ENCODE peak calls at places on chromosomes 12 and 14, in four cellular contexts. M is heart left ventricle, W is GM20000, O is type B pancreatic cell. G is an unnamed sample.

GRCh38 chr14:98792171-98792570 is 479.8 kb downstream of the BCL11B start:
- DNase-seq in M (no peak), W (no peak), O (no peak), G (no peak)

GRCh38 chr12:68016136-68016535 is 26.9 kb downstream of the IFNG-AS1 start:
- DNase-seq in M (no peak), W (no peak), O (no peak), G (no peak)

GRCh38 chr14:93160353-93160801 is 24.3 kb downstream of the MOAP1 start:
- DNase-seq in M (no peak), W (no peak), O (no peak), G (no peak)

GRCh38 chr12:102429755-102430154 is 50.6 kb downstream of the IGF1 start:
- DNase-seq in M (no peak), W (no peak), O (no peak), G (no peak)

GRCh38 chr12:101686176-101686575 is 11.3 kb upstream of the CHPT1 start:
- DNase-seq in M (peak), W (no peak), O (no peak), G (no peak)

GRCh38 chr14:93838253-93838652 is 50.0 kb upstream of the PRIMA1 start:
- DNase-seq in M (no peak), W (no peak), O (no peak), G (no peak)

GRCh38 chr12:88207921-88208640 is 66.0 kb downstream of the TMTC3 start:
- DNase-seq in M (no peak), W (no peak), O (no peak), G (no peak)

GRCh38 chr12:89817501-89818226 is 109.0 kb upstream of the ATP2B1 start:
- DNase-seq in M (no peak), W (no peak), O (no peak), G (no peak)

GRCh38 chr12:109804820-109805761 is 28.1 kb downstream of the TRPV4 start:
- DNase-seq in M (peak), W (peak), O (peak), G (peak)

GRCh38 chr12:66087365-66087943 is 43.1 kb downstream of the LLPH start:
- DNase-seq in M (peak), W (peak), O (no peak), G (peak)

GRCh38 chr12:81086342-81086741 is 8.5 kb downstream of the ACSS3 start:
- DNase-seq in M (no peak), W (no peak), O (no peak), G (peak)

GRCh38 chr12:98424726-98425401 is 90.5 kb upstream of the TMPO start:
- DNase-seq in M (peak), W (peak), O (no peak), G (peak)

GRCh38 chr12:27566159-27566558 is 42.2 kb downstream of the PPFIBP1 start:
- DNase-seq in M (no peak), W (no peak), O (no peak), G (no peak)

GRCh38 chr12:49684310-49684854 is 22.8 kb downstream of the FMNL3 start:
- DNase-seq in M (no peak), W (no peak), O (no peak), G (no peak)

GRCh38 chr12:72836184-72836583 is 564.0 kb downstream of the TRHDE start:
- DNase-seq in M (no peak), W (no peak), O (no peak), G (no peak)

GRCh38 chr12:12562585-12563245 is at the start of gene DUSP16:
- DNase-seq in M (peak), W (peak), O (peak), G (peak)
- TF ChIP-seq CTCF in M (peak), W (no peak), O (peak), G (no peak)

GRCh38 chr14:67763158-67763822 is 53.1 kb downstream of the ZFYVE26 start:
- DNase-seq in M (no peak), W (no peak), O (no peak), G (no peak)

GRCh38 chr14:67766035-67766680 is 50.2 kb downstream of the ZFYVE26 start:
- DNase-seq in M (no peak), W (no peak), O (no peak), G (no peak)

GRCh38 chr14:67762051-67762450 is 54.3 kb downstream of the ZFYVE26 start:
- DNase-seq in M (no peak), W (no peak), O (no peak), G (no peak)

GRCh38 chr14:67765192-67765834 is 51.1 kb downstream of the ZFYVE26 start:
- DNase-seq in M (no peak), W (no peak), O (no peak), G (no peak)

GRCh38 chr14:67764496-67764895 is 51.9 kb downstream of the ZFYVE26 start:
- DNase-seq in M (no peak), W (no peak), O (no peak), G (no peak)
- TF ChIP-seq CTCF in M (no peak), W (no peak), O (no peak), G (no peak)

GRCh38 chr14:86654558-86655184 is 1124.7 kb downstream of the FLRT2 start:
- DNase-seq in M (no peak), W (no peak), O (no peak), G (peak)
- TF ChIP-seq CTCF in M (no peak), W (no peak), O (peak), G (peak)

DNA sequence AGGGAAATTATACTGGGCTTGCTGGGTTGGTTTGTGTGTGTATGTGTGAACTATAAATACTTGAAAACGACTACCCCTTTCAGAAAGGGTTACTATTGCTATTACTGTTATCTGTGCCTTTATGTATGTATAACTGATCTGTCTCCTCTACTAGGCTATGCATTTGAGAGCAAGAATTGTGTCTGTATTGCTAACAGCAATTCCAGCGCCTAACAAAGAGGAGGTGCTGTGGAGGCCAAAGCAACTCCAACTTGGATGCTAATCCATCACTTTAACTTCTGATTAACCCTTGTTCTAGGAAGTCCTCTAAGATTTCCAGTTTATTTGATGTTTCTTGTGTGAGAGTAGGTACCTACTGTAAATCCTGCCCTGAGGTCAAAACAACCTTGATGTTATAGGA is 313.9 kb downstream of the PCNX1 start:
- DNase-seq in M (no peak), W (no peak), O (no peak), G (no peak)
- TF ChIP-seq CTCF in M (no peak), W (no peak), O (peak), G (no peak)

DNA sequence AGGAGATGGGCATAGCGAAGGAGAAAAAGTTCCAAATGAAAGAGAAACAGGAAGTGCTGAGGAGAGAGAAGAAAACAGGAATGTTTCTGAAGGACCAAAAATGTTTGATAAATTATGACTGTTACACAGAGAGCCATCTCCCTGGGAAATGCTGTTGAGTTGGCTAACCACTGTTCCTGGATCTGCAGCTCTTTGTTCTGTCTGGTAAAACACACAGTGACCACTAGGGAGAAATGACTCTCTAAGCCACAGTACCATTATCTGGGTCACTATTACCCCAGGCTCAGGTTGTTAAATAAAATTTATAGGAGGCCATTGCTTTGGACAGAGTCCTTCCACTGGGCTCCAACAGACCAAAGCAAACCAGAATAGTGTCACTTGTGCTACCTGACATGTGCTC is 219.3 kb downstream of the CRADD start:
- DNase-seq in M (no peak), W (no peak), O (no peak), G (no peak)
- TF ChIP-seq CTCF in M (no peak), W (no peak), O (peak), G (no peak)

GRCh38 chr14:62162998-62163589 is 400.9 kb downstream of the SNAPC1 start:
- DNase-seq in M (no peak), W (peak), O (no peak), G (peak)

GRCh38 chr14:62168564-62169155 is 406.4 kb downstream of the SNAPC1 start:
- DNase-seq in M (no peak), W (no peak), O (no peak), G (no peak)
- TF ChIP-seq CTCF in M (no peak), W (no peak), O (peak), G (no peak)

G was measured in nephron progenitor cell.